ENCODE peak calls at places on chromosomes 13 and 19, in eight cellular contexts. One of them, this sample, is unnamed.
A peak's percentile ranks its signal among the peaks of the same experiment; 100 is the strongest.

GRCh38 chr13:46668302-46668720 is 115.3 kb downstream of the LRCH1 start:
- DNase-seq in fibroblast of lung: peak; percentile 92
- DNase-seq in AG04450: peak; percentile 76
- DNase-seq in fibroblast of the aortic adventitia: peak; percentile 96
- DNase-seq in psoas muscle: peak; percentile 29
- DNase-seq in mucosa of descending colon: peak; percentile 46
- DNase-seq in WTC11: no peak
- DNase-seq in CD8-positive, alpha-beta T cell: no peak
- DNase-seq in this sample: no peak

GRCh38 chr13:99955107-99955746 is 16.3 kb downstream of the ZIC5 start:
- DNase-seq in fibroblast of lung: no peak
- DNase-seq in mucosa of descending colon: no peak
- DNase-seq in CD8-positive, alpha-beta T cell: no peak
- DNase-seq in WTC11: no peak
- DNase-seq in fibroblast of the aortic adventitia: no peak
- DNase-seq in AG04450: no peak
- DNase-seq in psoas muscle: no peak
- DNase-seq in this sample: no peak

GRCh38 chr19:18906605-18907519 is 10.9 kb upstream of the CERS1 start:
- DNase-seq in psoas muscle: no peak
- DNase-seq in CD8-positive, alpha-beta T cell: no peak
- DNase-seq in AG04450: no peak
- DNase-seq in mucosa of descending colon: no peak
- DNase-seq in fibroblast of the aortic adventitia: no peak
- DNase-seq in fibroblast of lung: no peak
- DNase-seq in WTC11: no peak
- DNase-seq in this sample: peak; percentile 45

GRCh38 chr13:111790621-111791020 is 276.3 kb upstream of the SOX1 start:
- DNase-seq in WTC11: no peak
- DNase-seq in fibroblast of lung: no peak
- DNase-seq in CD8-positive, alpha-beta T cell: no peak
- DNase-seq in fibroblast of the aortic adventitia: no peak
- DNase-seq in mucosa of descending colon: no peak
- DNase-seq in AG04450: no peak
- DNase-seq in psoas muscle: no peak
- DNase-seq in this sample: no peak

GRCh38 chr13:113493315-113493951 is 2.9 kb upstream of the DCUN1D2 start:
- DNase-seq in CD8-positive, alpha-beta T cell: no peak
- DNase-seq in psoas muscle: no peak
- DNase-seq in fibroblast of the aortic adventitia: peak; percentile 96
- DNase-seq in fibroblast of lung: peak; percentile 97
- DNase-seq in WTC11: no peak
- DNase-seq in AG04450: peak; percentile 89
- DNase-seq in mucosa of descending colon: peak; percentile 47
- DNase-seq in this sample: no peak

GRCh38 chr13:114099918-114100445 is 32.4 kb downstream of the RASA3 start:
- DNase-seq in WTC11: peak; percentile 21
- DNase-seq in AG04450: no peak
- DNase-seq in fibroblast of lung: peak; percentile 59
- DNase-seq in CD8-positive, alpha-beta T cell: no peak
- DNase-seq in mucosa of descending colon: peak; percentile 23
- DNase-seq in fibroblast of the aortic adventitia: peak; percentile 16
- DNase-seq in psoas muscle: no peak
- DNase-seq in this sample: peak; percentile 36

GRCh38 chr19:13051581-13052165 is 51.0 kb downstream of the LYL1 start:
- DNase-seq in WTC11: peak; percentile 89
- DNase-seq in AG04450: no peak
- DNase-seq in psoas muscle: peak; percentile 74
- DNase-seq in fibroblast of lung: peak; percentile 52
- DNase-seq in CD8-positive, alpha-beta T cell: no peak
- DNase-seq in mucosa of descending colon: peak; percentile 83
- DNase-seq in fibroblast of the aortic adventitia: no peak
- DNase-seq in this sample: no peak

GRCh38 chr19:5001547-5002131 is 32.7 kb downstream of the KDM4B start:
- DNase-seq in WTC11: peak; percentile 66
- DNase-seq in fibroblast of lung: peak; percentile 57
- DNase-seq in AG04450: no peak
- DNase-seq in mucosa of descending colon: peak; percentile 32
- DNase-seq in CD8-positive, alpha-beta T cell: no peak
- DNase-seq in fibroblast of the aortic adventitia: peak; percentile 73
- DNase-seq in psoas muscle: no peak
- DNase-seq in this sample: no peak

DNA sequence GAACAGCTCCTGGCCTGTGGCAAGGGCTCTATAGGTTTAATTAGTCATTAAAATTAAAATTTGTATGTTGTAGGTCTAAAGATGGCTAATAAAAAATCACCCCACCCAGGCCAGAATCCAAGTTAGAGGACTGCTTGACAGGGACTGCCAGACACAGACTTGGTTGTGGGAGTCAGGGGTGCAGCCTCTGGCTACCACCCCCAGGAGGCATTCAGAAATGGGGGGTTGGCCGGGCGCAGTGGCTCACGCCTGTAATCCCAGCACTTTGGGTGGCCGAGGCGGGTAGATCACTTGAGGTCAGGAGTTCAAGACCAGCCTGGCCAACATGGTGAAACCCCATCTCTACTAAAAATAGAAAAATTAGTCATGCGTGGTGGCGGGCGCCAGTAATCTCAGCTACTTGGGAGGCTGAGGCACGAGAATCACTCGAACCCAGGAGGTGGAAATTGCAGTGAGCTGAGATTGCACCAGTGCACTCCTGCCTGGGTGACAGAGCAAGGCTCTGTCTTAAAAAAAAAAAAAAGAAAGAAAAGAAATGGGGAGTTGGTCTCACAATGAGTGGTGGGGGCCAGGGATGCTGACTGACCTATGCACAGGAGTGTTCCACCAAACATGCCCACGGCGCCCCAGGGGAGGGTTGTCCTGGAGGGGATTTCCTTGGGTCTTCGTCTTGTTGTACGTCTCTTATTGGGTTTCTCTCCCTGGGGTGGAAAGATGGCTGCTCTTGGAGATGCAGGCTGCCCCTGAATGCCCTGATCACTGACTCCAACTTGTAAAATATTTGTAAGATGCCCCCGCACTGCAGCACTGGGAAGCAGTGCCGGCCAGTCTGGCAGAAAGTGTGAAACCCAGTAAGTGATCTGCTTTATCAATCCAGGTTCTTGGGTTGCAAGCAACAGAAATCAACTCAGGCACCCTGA is 68.8 kb downstream of the SIPA1L3 start:
- DNase-seq in fibroblast of the aortic adventitia: no peak
- DNase-seq in AG04450: no peak
- DNase-seq in psoas muscle: no peak
- DNase-seq in CD8-positive, alpha-beta T cell: no peak
- DNase-seq in WTC11: no peak
- DNase-seq in fibroblast of lung: no peak
- DNase-seq in mucosa of descending colon: no peak
- DNase-seq in this sample: no peak
- TF ChIP-seq CTCF in fibroblast of the aortic adventitia: no peak
- TF ChIP-seq CTCF in AG04450: no peak
- TF ChIP-seq CTCF in psoas muscle: no peak
- TF ChIP-seq CTCF in CD8-positive, alpha-beta T cell: no peak
- TF ChIP-seq CTCF in WTC11: no peak
- TF ChIP-seq CTCF in fibroblast of lung: no peak
- TF ChIP-seq CTCF in mucosa of descending colon: no peak
- TF ChIP-seq CTCF in this sample: no peak

GRCh38 chr13:32535140-32535539 is 3.5 kb downstream of the N4BP2L2 start:
- DNase-seq in CD8-positive, alpha-beta T cell: no peak
- DNase-seq in mucosa of descending colon: no peak
- DNase-seq in fibroblast of the aortic adventitia: no peak
- DNase-seq in fibroblast of lung: no peak
- DNase-seq in psoas muscle: no peak
- DNase-seq in AG04450: no peak
- DNase-seq in WTC11: no peak
- DNase-seq in this sample: no peak

GRCh38 chr13:32537580-32538233 is 888 bp downstream of the N4BP2L2 start:
- DNase-seq in CD8-positive, alpha-beta T cell: peak; percentile 63
- DNase-seq in fibroblast of the aortic adventitia: peak; percentile 26
- DNase-seq in AG04450: no peak
- DNase-seq in psoas muscle: peak; percentile 39
- DNase-seq in mucosa of descending colon: peak; percentile 44
- DNase-seq in fibroblast of lung: peak; percentile 7
- DNase-seq in WTC11: peak; percentile 33
- DNase-seq in this sample: peak; percentile 48

GRCh38 chr13:32538234-32538620 is 368 bp downstream of the N4BP2L2 start:
- DNase-seq in fibroblast of lung: peak; percentile 50
- DNase-seq in AG04450: no peak
- DNase-seq in fibroblast of the aortic adventitia: no peak
- DNase-seq in WTC11: peak; percentile 14
- DNase-seq in mucosa of descending colon: peak; percentile 81
- DNase-seq in CD8-positive, alpha-beta T cell: no peak
- DNase-seq in psoas muscle: peak; percentile 27
- DNase-seq in this sample: peak; percentile 49

GRCh38 chr13:32535748-32536147 is 2.8 kb downstream of the N4BP2L2 start:
- DNase-seq in fibroblast of the aortic adventitia: no peak
- DNase-seq in mucosa of descending colon: no peak
- DNase-seq in AG04450: no peak
- DNase-seq in psoas muscle: no peak
- DNase-seq in CD8-positive, alpha-beta T cell: no peak
- DNase-seq in WTC11: no peak
- DNase-seq in fibroblast of lung: no peak
- DNase-seq in this sample: no peak

DNA sequence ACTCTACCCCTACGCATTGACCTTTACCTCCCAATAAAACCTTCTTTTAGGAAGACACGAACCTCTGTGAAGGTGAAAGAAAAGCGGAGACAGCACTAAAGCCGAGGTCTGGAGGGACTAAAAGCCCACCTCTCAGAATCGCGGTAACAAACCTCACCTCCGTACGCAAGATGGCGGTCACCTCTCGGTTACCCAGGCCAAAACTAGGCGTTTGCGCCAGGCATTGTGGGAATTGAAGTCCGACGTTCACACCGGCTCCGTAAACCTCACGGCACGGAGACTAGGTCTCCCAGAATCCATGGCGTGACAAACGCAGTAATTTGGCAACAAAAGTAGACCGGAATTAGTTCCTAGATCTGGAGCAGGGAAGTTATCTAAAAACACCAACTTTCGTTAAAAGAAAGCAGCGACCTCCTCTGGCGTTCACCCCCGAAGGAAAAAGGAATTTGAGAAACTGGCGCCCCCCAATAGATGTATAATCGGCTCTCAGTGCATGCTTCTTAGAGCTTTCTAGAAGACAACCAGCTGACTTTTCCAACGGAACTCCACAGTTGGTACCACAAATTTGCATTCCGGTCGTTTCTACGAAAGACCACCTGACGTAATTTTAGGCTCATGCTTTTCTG is at the start of gene N4BP2L2:
- DNase-seq in CD8-positive, alpha-beta T cell: peak; percentile 92
- DNase-seq in WTC11: peak; percentile 91
- DNase-seq in fibroblast of lung: peak; percentile 96
- DNase-seq in mucosa of descending colon: peak; percentile 96
- DNase-seq in fibroblast of the aortic adventitia: peak; percentile 99
- DNase-seq in psoas muscle: peak; percentile 91
- DNase-seq in AG04450: peak; percentile 93
- DNase-seq in this sample: peak; percentile 93
- TF ChIP-seq CTCF in CD8-positive, alpha-beta T cell: no peak
- TF ChIP-seq CTCF in WTC11: no peak
- TF ChIP-seq CTCF in fibroblast of lung: peak; percentile 38
- TF ChIP-seq CTCF in mucosa of descending colon: no peak
- TF ChIP-seq CTCF in fibroblast of the aortic adventitia: peak; percentile 45
- TF ChIP-seq CTCF in psoas muscle: no peak
- TF ChIP-seq CTCF in AG04450: peak; percentile 47
- TF ChIP-seq CTCF in this sample: peak; percentile 9

DNA sequence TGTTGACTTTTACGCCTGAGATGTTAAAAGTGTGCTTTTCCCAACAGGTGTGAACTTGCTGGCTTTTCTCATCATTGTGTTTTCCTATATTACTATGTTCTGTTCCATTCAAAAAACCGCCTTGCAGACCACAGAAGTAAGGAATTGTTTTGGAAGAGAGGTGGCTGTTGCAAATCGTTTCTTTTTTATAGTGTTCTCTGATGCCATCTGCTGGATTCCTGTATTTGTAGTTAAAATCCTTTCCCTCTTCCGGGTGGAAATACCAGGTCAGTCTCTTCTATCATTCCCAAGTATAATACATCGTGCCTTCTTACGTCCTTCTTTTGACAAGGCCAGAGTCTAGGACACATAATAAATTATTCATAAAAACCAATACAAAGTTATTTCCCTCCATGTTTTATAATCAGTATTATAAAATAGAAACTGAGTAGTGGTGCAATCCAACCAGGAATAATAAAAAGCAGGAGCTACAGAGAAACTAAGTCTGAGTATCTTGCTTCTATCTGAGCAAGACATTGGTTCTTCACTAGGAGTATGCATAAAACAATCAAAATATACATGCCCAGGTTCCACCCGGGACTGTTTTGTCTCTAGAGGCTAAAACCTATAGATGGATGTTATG is 57.9 kb downstream of the RXFP2 start:
- DNase-seq in psoas muscle: no peak
- DNase-seq in WTC11: no peak
- DNase-seq in fibroblast of the aortic adventitia: peak; percentile 79
- DNase-seq in mucosa of descending colon: peak; percentile 14
- DNase-seq in AG04450: peak; percentile 2
- DNase-seq in fibroblast of lung: peak; percentile 33
- DNase-seq in CD8-positive, alpha-beta T cell: no peak
- DNase-seq in this sample: no peak
- TF ChIP-seq CTCF in psoas muscle: peak; percentile 24
- TF ChIP-seq CTCF in WTC11: no peak
- TF ChIP-seq CTCF in fibroblast of the aortic adventitia: peak; percentile 50
- TF ChIP-seq CTCF in mucosa of descending colon: no peak
- TF ChIP-seq CTCF in AG04450: peak; percentile 57
- TF ChIP-seq CTCF in fibroblast of lung: peak; percentile 31
- TF ChIP-seq CTCF in CD8-positive, alpha-beta T cell: no peak
- TF ChIP-seq CTCF in this sample: peak; percentile 33

GRCh38 chr13:73718248-73718647 is 416.0 kb downstream of the KLF12 start:
- DNase-seq in CD8-positive, alpha-beta T cell: no peak
- DNase-seq in WTC11: no peak
- DNase-seq in fibroblast of lung: no peak
- DNase-seq in AG04450: no peak
- DNase-seq in mucosa of descending colon: no peak
- DNase-seq in fibroblast of the aortic adventitia: no peak
- DNase-seq in psoas muscle: no peak
- DNase-seq in this sample: no peak

GRCh38 chr13:73721571-73721970 is 412.6 kb downstream of the KLF12 start:
- DNase-seq in psoas muscle: no peak
- DNase-seq in AG04450: no peak
- DNase-seq in CD8-positive, alpha-beta T cell: no peak
- DNase-seq in fibroblast of lung: no peak
- DNase-seq in mucosa of descending colon: no peak
- DNase-seq in WTC11: no peak
- DNase-seq in fibroblast of the aortic adventitia: no peak
- DNase-seq in this sample: no peak

GRCh38 chr13:73717632-73718031 is 416.6 kb downstream of the KLF12 start:
- DNase-seq in mucosa of descending colon: no peak
- DNase-seq in AG04450: no peak
- DNase-seq in fibroblast of lung: peak; percentile 81
- DNase-seq in WTC11: no peak
- DNase-seq in fibroblast of the aortic adventitia: peak; percentile 65
- DNase-seq in psoas muscle: no peak
- DNase-seq in CD8-positive, alpha-beta T cell: no peak
- DNase-seq in this sample: no peak

GRCh38 chr13:73720216-73720840 is 413.9 kb downstream of the KLF12 start:
- DNase-seq in AG04450: no peak
- DNase-seq in fibroblast of lung: peak; percentile 41
- DNase-seq in WTC11: no peak
- DNase-seq in psoas muscle: no peak
- DNase-seq in mucosa of descending colon: no peak
- DNase-seq in CD8-positive, alpha-beta T cell: no peak
- DNase-seq in fibroblast of the aortic adventitia: no peak
- DNase-seq in this sample: no peak

DNA sequence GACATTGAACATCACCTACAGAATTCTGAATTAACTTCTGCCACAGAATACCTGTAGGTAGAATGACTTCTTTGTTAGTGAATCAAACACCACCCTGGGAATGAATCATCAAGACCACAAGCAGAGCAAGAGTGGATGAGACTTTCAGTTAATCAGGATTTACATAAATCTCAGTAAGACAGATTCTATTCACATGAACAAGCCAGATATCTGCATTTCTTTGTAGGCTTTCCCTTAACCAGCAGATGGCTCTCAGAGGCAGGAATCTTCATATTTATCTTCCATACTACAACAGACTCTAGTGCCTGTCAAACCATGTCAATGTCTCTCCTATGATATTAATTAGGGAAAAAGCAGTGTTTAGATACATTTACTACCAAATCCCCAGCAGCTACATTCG is 412.1 kb downstream of the KLF12 start:
- DNase-seq in AG04450: peak; percentile 8
- DNase-seq in CD8-positive, alpha-beta T cell: no peak
- DNase-seq in mucosa of descending colon: no peak
- DNase-seq in psoas muscle: no peak
- DNase-seq in fibroblast of lung: peak; percentile 86
- DNase-seq in fibroblast of the aortic adventitia: peak; percentile 34
- DNase-seq in WTC11: no peak
- DNase-seq in this sample: no peak
- TF ChIP-seq CTCF in AG04450: peak; percentile 58
- TF ChIP-seq CTCF in CD8-positive, alpha-beta T cell: peak; percentile 23
- TF ChIP-seq CTCF in mucosa of descending colon: no peak
- TF ChIP-seq CTCF in psoas muscle: no peak
- TF ChIP-seq CTCF in fibroblast of lung: no peak
- TF ChIP-seq CTCF in fibroblast of the aortic adventitia: peak; percentile 36
- TF ChIP-seq CTCF in WTC11: no peak
- TF ChIP-seq CTCF in this sample: no peak

This sample was measured in CD14-positive monocyte.